ENCODE peak calls at places on chromosome 14, in five cellular contexts. S, M, T, B and Y are unnamed samples.

GRCh38 chr14:22106700-22107697 is 433.4 kb upstream of the OR4E1 start:
- DNase-seq in S (no peak), M (no peak), T (no peak), B (no peak), Y (no peak)

GRCh38 chr14:24367506-24368214 is at the start of gene NFATC4:
- DNase-seq in S (peak; percentile 70), M (no peak), T (peak; percentile 88), B (no peak), Y (peak; percentile 92)

GRCh38 chr14:84857571-84857970 is 672.4 kb upstream of the FLRT2 start:
- DNase-seq in S (no peak), M (no peak), T (no peak), B (no peak), Y (no peak)

GRCh38 chr14:99756796-99757195 is 36.4 kb upstream of the EML1 start:
- DNase-seq in S (no peak), M (no peak), T (peak; percentile 17), B (no peak), Y (no peak)

GRCh38 chr14:41285193-41285748 is 321.4 kb upstream of the LRFN5 start:
- DNase-seq in S (no peak), M (no peak), T (peak; percentile 21), B (no peak), Y (no peak)

GRCh38 chr14:20383032-20383431 is 30.3 kb downstream of the TEP1 start:
- DNase-seq in S (no peak), M (no peak), T (no peak), B (no peak), Y (no peak)

GRCh38 chr14:50085570-50086315 is 30.6 kb downstream of the VCPKMT start:
- DNase-seq in S (no peak), M (peak; percentile 91), T (no peak), B (peak; percentile 28), Y (peak; percentile 34)

GRCh38 chr14:35992816-35993511 is 166.8 kb downstream of the BRMS1L start:
- DNase-seq in S (no peak), M (no peak), T (no peak), B (no peak), Y (no peak)

GRCh38 chr14:56474419-56475022 is 105.1 kb upstream of the TMEM260 start:
- DNase-seq in S (no peak), M (no peak), T (no peak), B (no peak), Y (no peak)

GRCh38 chr14:96104469-96105057 is 65.4 kb downstream of the C14orf132 start:
- DNase-seq in S (peak; percentile 78), M (no peak), T (peak; percentile 90), B (no peak), Y (no peak)

GRCh38 chr14:71776463-71777359 is 155.5 kb upstream of the RGS6 start:
- DNase-seq in S (no peak), M (no peak), T (no peak), B (no peak), Y (no peak)

GRCh38 chr14:55130194-55130550 is 1.1 kb downstream of the LGALS3 start:
- DNase-seq in S (no peak), M (no peak), T (no peak), B (no peak), Y (no peak)

GRCh38 chr14:75876526-75876925 is 105.3 kb downstream of the TGFB3 start:
- DNase-seq in S (no peak), M (no peak), T (no peak), B (no peak), Y (no peak)

GRCh38 chr14:21096889-21097615 is 1.4 kb downstream of the ZNF219 start:
- DNase-seq in S (no peak), M (no peak), T (no peak), B (no peak), Y (no peak)

GRCh38 chr14:68961781-68962584 is 17.1 kb downstream of the ACTN1 start:
- DNase-seq in S (no peak), M (no peak), T (no peak), B (no peak), Y (no peak)

GRCh38 chr14:74973003-74973614 is 17.7 kb upstream of the PGF start:
- DNase-seq in S (peak; percentile 60), M (no peak), T (peak; percentile 70), B (peak; percentile 31), Y (no peak)

GRCh38 chr14:98984719-98985041 is 287.3 kb downstream of the BCL11B start:
- DNase-seq in S (no peak), M (no peak), T (no peak), B (peak; percentile 72), Y (peak; percentile 73)

GRCh38 chr14:75533791-75534190 is 11.5 kb downstream of the BATF start:
- DNase-seq in S (no peak), M (no peak), T (no peak), B (no peak), Y (peak; percentile 25)

GRCh38 chr14:22995889-22996611 is 13.7 kb upstream of the AJUBA start:
- DNase-seq in S (no peak), M (no peak), T (no peak), B (no peak), Y (no peak)

GRCh38 chr14:78153069-78153351 is 17.2 kb upstream of the NRXN3 start:
- DNase-seq in S (no peak), M (no peak), T (no peak), B (no peak), Y (no peak)

GRCh38 chr14:55373784-55374725 is 37.6 kb downstream of the ATG14 start:
- DNase-seq in S (no peak), M (peak; percentile 29), T (no peak), B (peak; percentile 28), Y (no peak)

GRCh38 chr14:74841230-74842207 is 34.4 kb downstream of the PROX2 start:
- DNase-seq in S (no peak), M (peak; percentile 83), T (no peak), B (no peak), Y (no peak)

GRCh38 chr14:96039633-96040311 is 610 bp downstream of the C14orf132 start:
- DNase-seq in S (no peak), M (no peak), T (peak; percentile 30), B (no peak), Y (no peak)

GRCh38 chr14:95564060-95564459 is 29.2 kb downstream of the GLRX5 start:
- DNase-seq in S (peak; percentile 35), M (no peak), T (no peak), B (no peak), Y (no peak)

GRCh38 chr14:41925409-41925808 is 318.7 kb downstream of the LRFN5 start:
- DNase-seq in S (no peak), M (no peak), T (no peak), B (no peak), Y (no peak)

GRCh38 chr14:100827751-100828447 is 2.0 kb downstream of the MEG3 start:
- DNase-seq in S (no peak), M (no peak), T (no peak), B (no peak), Y (no peak)
- TF ChIP-seq CTCF in S (no peak), M (no peak), T (no peak), B (no peak), Y (no peak)

GRCh38 chr14:32512348-32512747 is 183.2 kb downstream of the AKAP6 start:
- DNase-seq in S (no peak), M (no peak), T (no peak), B (no peak), Y (no peak)

GRCh38 chr14:32514236-32514635 is 185.1 kb downstream of the AKAP6 start:
- DNase-seq in S (no peak), M (no peak), T (no peak), B (no peak), Y (no peak)

GRCh38 chr14:32510815-32511214 is 181.7 kb downstream of the AKAP6 start:
- DNase-seq in S (no peak), M (no peak), T (no peak), B (no peak), Y (no peak)

GRCh38 chr14:32512813-32513212 is 183.7 kb downstream of the AKAP6 start:
- DNase-seq in S (no peak), M (no peak), T (no peak), B (no peak), Y (no peak)

GRCh38 chr14:32513571-32514009 is 184.5 kb downstream of the AKAP6 start:
- DNase-seq in S (no peak), M (no peak), T (no peak), B (no peak), Y (no peak)
- TF ChIP-seq CTCF in S (peak; percentile 29), M (peak; percentile 9), T (peak; percentile 39), B (peak; percentile 31), Y (peak; percentile 61)

GRCh38 chr14:44995770-44996294 is 33.8 kb downstream of the TOGARAM1 start:
- DNase-seq in S (no peak), M (no peak), T (no peak), B (no peak), Y (no peak)
- TF ChIP-seq CTCF in S (no peak), M (no peak), T (no peak), B (no peak), Y (no peak)

DNA sequence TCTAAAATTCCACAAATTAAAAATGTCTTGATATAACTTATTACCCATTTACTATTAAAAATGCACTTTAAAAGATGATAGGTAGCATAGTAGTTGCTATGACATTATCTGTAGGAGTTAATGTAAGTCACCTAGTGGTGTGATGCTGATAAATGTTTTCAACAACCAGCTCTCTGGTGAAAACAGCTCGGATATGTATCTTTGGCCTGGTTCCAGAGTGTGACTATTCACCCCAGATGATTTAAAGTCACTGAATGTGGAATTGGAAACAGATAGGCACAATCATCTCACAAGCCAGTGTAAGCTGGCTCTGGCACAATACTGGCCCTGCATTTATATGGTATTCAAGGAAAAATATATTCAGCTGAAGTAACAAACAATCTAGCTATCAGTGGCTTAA is 9.2 kb upstream of the CCDC196 start:
- DNase-seq in S (no peak), M (no peak), T (no peak), B (no peak), Y (no peak)
- TF ChIP-seq CTCF in S (no peak), M (no peak), T (no peak), B (no peak), Y (no peak)

GRCh38 chr14:81991998-81992397 is 458.3 kb upstream of the SEL1L start:
- DNase-seq in S (no peak), M (no peak), T (no peak), B (no peak), Y (no peak)
- TF ChIP-seq CTCF in S (no peak), M (peak; percentile 16), T (no peak), B (no peak), Y (no peak)